ENCODE peak calls at places on chromosomes 3 and 15, in five cellular contexts. Z is OCI-LY7, X is WTC11, N is astrocyte of the spinal cord, S is HFF-Myc. J is an unnamed sample.

GRCh38 chr3:105274958-105275357 is 91.8 kb upstream of the ALCAM start:
- DNase-seq in Z (no peak), N (peak), X (no peak), S (no peak), J (no peak)

GRCh38 chr15:60651734-60652141 is 172.8 kb upstream of the ICE2 start:
- DNase-seq in Z (peak), N (no peak), X (no peak), S (no peak), J (no peak)

GRCh38 chr15:40264321-40265153 is 18.3 kb downstream of the ANKRD63 start:
- DNase-seq in Z (no peak), N (no peak), X (no peak), S (no peak), J (no peak)

GRCh38 chr15:79329186-79329611 is 18.3 kb downstream of the TMED3 start:
- DNase-seq in Z (no peak), X (no peak), N (peak), S (peak), J (no peak)

GRCh38 chr15:52281085-52282035 is 14.2 kb downstream of the MYO5C start:
- DNase-seq in S (no peak), X (no peak), N (no peak), Z (no peak), J (no peak)

GRCh38 chr15:42499888-42500609 is 4.6 kb downstream of the SNAP23 start:
- DNase-seq in N (no peak), S (no peak), X (no peak), Z (no peak), J (no peak)

GRCh38 chr3:37729119-37729518 is 132.6 kb upstream of the CTDSPL start:
- DNase-seq in Z (no peak), X (no peak), N (peak), S (no peak), J (no peak)

GRCh38 chr15:40310001-40310959 is 2.5 kb upstream of the PLCB2 start:
- DNase-seq in N (no peak), S (no peak), Z (peak), X (peak), J (peak)

GRCh38 chr15:51132384-51133139 is 37.9 kb upstream of the TNFAIP8L3 start:
- DNase-seq in Z (peak), X (peak), N (peak), S (no peak), J (peak)

GRCh38 chr3:104598848-104599501 is 767.7 kb upstream of the ALCAM start:
- DNase-seq in X (no peak), Z (no peak), S (no peak), N (no peak), J (no peak)

GRCh38 chr15:55196458-55197361 is at the start of gene RSL24D1:
- DNase-seq in S (peak), Z (peak), N (peak), X (peak), J (peak)
- TF ChIP-seq CTCF in S (peak), Z (peak), N (peak), X (no peak), J (peak)

DNA sequence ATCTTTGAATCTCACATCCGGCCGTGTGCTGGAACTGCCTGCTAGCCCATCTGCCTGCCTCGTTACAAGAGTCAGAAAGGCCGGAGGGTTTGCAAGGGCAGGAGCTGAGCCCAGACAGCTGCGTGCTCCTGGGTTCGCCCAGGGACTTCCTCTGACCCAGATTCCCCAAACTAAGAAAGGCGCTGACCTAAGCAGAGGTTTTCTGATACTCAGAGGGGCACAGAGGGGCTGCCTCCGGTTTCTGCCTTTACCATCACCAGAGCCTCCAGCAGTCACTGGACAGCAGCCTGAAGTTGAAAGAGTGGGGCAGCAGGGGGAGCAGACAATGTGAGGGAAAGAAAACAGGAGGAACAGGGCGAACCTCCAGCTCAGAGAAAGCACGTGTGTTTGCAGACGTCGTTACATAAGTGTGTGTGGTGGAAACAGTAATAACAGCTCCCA is 33.4 kb upstream of the RAD18 start:
- DNase-seq in Z (no peak), N (peak), X (peak), S (no peak), J (no peak)
- TF ChIP-seq CTCF in Z (no peak), N (peak), X (no peak), S (peak), J (no peak)

GRCh38 chr3:43790060-43790459 is 99.3 kb downstream of the ABHD5 start:
- DNase-seq in N (no peak), X (no peak), S (no peak), Z (no peak), J (no peak)

GRCh38 chr3:43792904-43793303 is 102.2 kb downstream of the ABHD5 start:
- DNase-seq in X (no peak), S (no peak), N (no peak), Z (no peak), J (no peak)

GRCh38 chr3:43789028-43789427 is 98.3 kb downstream of the ABHD5 start:
- DNase-seq in S (no peak), Z (no peak), N (no peak), X (no peak), J (no peak)

GRCh38 chr3:43791246-43791645 is 100.5 kb downstream of the ABHD5 start:
- DNase-seq in Z (no peak), S (no peak), X (no peak), N (no peak), J (no peak)

GRCh38 chr3:43790476-43790875 is 99.7 kb downstream of the ABHD5 start:
- DNase-seq in Z (no peak), N (no peak), X (no peak), S (no peak), J (no peak)
- TF ChIP-seq CTCF in Z (no peak), N (no peak), X (no peak), S (no peak), J (no peak)

GRCh38 chr3:11206953-11207352 is 52.7 kb downstream of the HRH1 start:
- DNase-seq in Z (no peak), S (no peak), X (no peak), N (no peak), J (no peak)

GRCh38 chr3:11201246-11202024 is 47.1 kb downstream of the HRH1 start:
- DNase-seq in X (no peak), N (peak), Z (no peak), S (no peak), J (no peak)

GRCh38 chr3:11204697-11205397 is 50.6 kb downstream of the HRH1 start:
- DNase-seq in S (no peak), X (no peak), Z (no peak), N (peak), J (no peak)

GRCh38 chr3:11211531-11212300 is 57.4 kb downstream of the HRH1 start:
- DNase-seq in N (peak), Z (no peak), X (no peak), S (no peak), J (no peak)

GRCh38 chr3:11206316-11206715 is 52.0 kb downstream of the HRH1 start:
- DNase-seq in X (no peak), S (no peak), Z (no peak), N (no peak), J (no peak)
- TF ChIP-seq CTCF in X (no peak), S (no peak), Z (no peak), N (no peak), J (no peak)

DNA sequence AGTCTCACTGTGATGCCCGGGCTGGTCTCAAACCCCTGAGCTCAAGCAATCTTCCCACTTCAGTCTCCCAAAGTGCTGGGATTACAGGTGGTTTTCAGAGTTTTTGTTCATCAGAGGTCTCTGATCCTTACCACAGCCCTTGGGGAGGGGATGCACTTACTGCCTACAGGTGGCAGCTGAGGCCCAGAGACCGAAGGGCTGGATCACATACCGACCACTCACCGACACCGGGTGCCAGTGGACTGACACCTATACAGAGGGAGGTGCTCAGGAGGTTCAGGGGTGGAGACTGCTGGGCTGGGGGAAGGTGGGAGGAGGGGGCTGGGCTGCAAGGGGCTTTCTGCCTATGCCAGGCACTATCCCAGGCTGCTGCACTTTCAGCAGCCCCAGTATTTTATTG is 19.5 kb downstream of the DUSP7 start:
- DNase-seq in Z (peak), X (peak), N (no peak), S (no peak), J (no peak)
- TF ChIP-seq CTCF in Z (peak), X (no peak), N (no peak), S (no peak), J (no peak)

J was measured in GM13976.